ENCODE peak calls at places on chromosomes 13 and 19, in four cellular contexts. Z is heart right ventricle, R is BE2C, G is cardiac muscle cell. I is an unnamed sample. For H3K36me3, the result is how much of the 10 kb centered on the place peaks cover.

GRCh38 chr19:46218160-46218559 is 11.4 kb upstream of the IGFL1 start:
- DNase-seq in Z (no peak), R (no peak), G (peak), I (no peak)

GRCh38 chr13:97018029-97018819 is 23.9 kb upstream of the OXGR1 start:
- DNase-seq in Z (peak), R (peak), G (peak), I (no peak)

GRCh38 chr19:17292301-17293074 is 10.7 kb downstream of the ABHD8 start:
- DNase-seq in Z (peak), R (peak), G (peak), I (peak)

GRCh38 chr13:51524846-51525566 is 59.3 kb upstream of the WDFY2 start:
- DNase-seq in Z (no peak), R (no peak), G (no peak), I (no peak)

GRCh38 chr13:23988546-23989122 is 91.3 kb upstream of the C1QTNF9B start:
- DNase-seq in Z (no peak), R (no peak), G (no peak), I (no peak)

GRCh38 chr19:34734601-34735103 is 609 bp downstream of the ZNF181 start:
- DNase-seq in Z (no peak), R (no peak), G (no peak), I (no peak)

GRCh38 chr13:101019126-101019525 is 344.5 kb upstream of the TMTC4 start:
- DNase-seq in Z (no peak), R (no peak), G (no peak), I (peak)

GRCh38 chr19:52307275-52307674 is 10.3 kb downstream of the ZNF480 start:
- DNase-seq in Z (no peak), R (no peak), G (no peak), I (no peak)

GRCh38 chr19:57241181-57241580 is 749 bp downstream of the ZNF805 start:
- DNase-seq in Z (no peak), R (no peak), G (peak), I (no peak)

GRCh38 chr19:18667531-18668251 is 15.8 kb upstream of the CRTC1 start:
- DNase-seq in Z (no peak), R (no peak), G (no peak), I (no peak)

GRCh38 chr19:10142701-10143375 is 23.1 kb upstream of the EIF3G start:
- DNase-seq in Z (no peak), R (no peak), G (no peak), I (no peak)

GRCh38 chr19:19595171-19595701 is 23.3 kb downstream of the PBX4 start:
- DNase-seq in Z (no peak), R (no peak), G (no peak), I (no peak)

GRCh38 chr19:2579678-2580280 is 103.9 kb downstream of the GADD45B start:
- DNase-seq in Z (no peak), R (no peak), G (no peak), I (no peak)

GRCh38 chr19:17340871-17341357 is 3.6 kb downstream of the GTPBP3 start:
- DNase-seq in Z (no peak), R (no peak), G (no peak), I (no peak)

GRCh38 chr19:38400361-38400760 is 2.5 kb upstream of the FAM98C start:
- DNase-seq in Z (no peak), R (no peak), G (no peak), I (no peak)

GRCh38 chr13:111380431-111380830 is 60.0 kb downstream of the TEX29 start:
- DNase-seq in Z (no peak), R (no peak), G (no peak), I (no peak)

GRCh38 chr13:36357692-36358091 is 11.5 kb upstream of the SPART start:
- DNase-seq in Z (no peak), R (no peak), G (no peak), I (no peak)

GRCh38 chr19:44646049-44646416 is 2.3 kb downstream of the PVR start:
- DNase-seq in Z (no peak), R (no peak), G (no peak), I (no peak)

GRCh38 chr13:106480511-106480910 is 55.0 kb downstream of the EFNB2 start:
- DNase-seq in Z (no peak), R (no peak), G (no peak), I (no peak)

GRCh38 chr19:55467236-55468053 is 2.9 kb upstream of the C19orf85 start:
- DNase-seq in Z (peak), R (peak), G (peak), I (no peak)

GRCh38 chr13:39783051-39783450 is 127.6 kb downstream of the COG6 start:
- DNase-seq in Z (no peak), R (no peak), G (no peak), I (no peak)

GRCh38 chr13:37769078-37769477 is 100.5 kb downstream of the TRPC4 start:
- DNase-seq in Z (no peak), R (no peak), G (no peak), I (no peak)

GRCh38 chr19:18112989-18113478 is 15.5 kb downstream of the MAST3 start:
- DNase-seq in Z (peak), R (peak), G (peak), I (no peak)

GRCh38 chr13:29849071-29849541 is 1.3 kb downstream of the UBL3 start:
- DNase-seq in Z (peak), R (no peak), G (peak), I (no peak)

GRCh38 chr19:638901-639250 is 803 bp upstream of the FGF22 start:
- DNase-seq in Z (no peak), R (no peak), G (no peak), I (no peak)

GRCh38 chr13:30520571-30520970 is 54.8 kb upstream of the HMGB1 start:
- DNase-seq in Z (no peak), R (no peak), G (no peak), I (no peak)

GRCh38 chr13:106418556-106418955 is 116.9 kb downstream of the EFNB2 start:
- DNase-seq in Z (no peak), R (no peak), G (no peak), I (no peak)

DNA sequence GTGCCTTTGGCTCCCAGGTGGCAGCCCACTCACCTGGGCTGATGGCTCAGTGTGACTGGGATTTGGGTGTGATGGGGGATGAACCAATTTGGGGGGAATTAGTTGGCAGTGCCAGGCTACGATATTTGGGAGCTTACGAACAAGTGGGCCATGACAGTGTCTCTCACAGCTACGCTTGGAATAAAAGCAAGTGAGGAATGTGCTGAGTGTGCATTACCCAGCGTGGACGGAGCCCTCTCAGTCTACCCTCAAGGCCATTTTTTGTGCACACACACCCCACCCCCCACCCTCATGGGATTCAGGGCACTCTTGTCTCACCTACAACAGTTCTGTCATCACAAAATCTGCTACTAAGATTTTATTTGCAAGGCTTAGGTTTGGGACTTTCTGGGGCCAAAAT is 329.1 kb downstream of the NDFIP2 start:
- DNase-seq in Z (no peak), R (no peak), G (no peak), I (no peak)
- TF ChIP-seq CTCF in Z (no peak), R (no peak), G (no peak), I (no peak)

GRCh38 chr13:99967884-99968520 is 3.6 kb downstream of the ZIC5 start:
- DNase-seq in Z (no peak), R (no peak), G (no peak), I (no peak)
- H3K36me3 ChIP-seq in Z (under half), R (under half), G (under half), I (under half)

GRCh38 chr19:8596168-8596567 is 14.3 kb downstream of the ADAMTS10 start:
- DNase-seq in Z (no peak), R (no peak), G (no peak), I (no peak)

GRCh38 chr19:8595651-8596050 is 14.9 kb downstream of the ADAMTS10 start:
- DNase-seq in Z (no peak), R (no peak), G (no peak), I (no peak)

GRCh38 chr19:8593931-8594330 is 16.6 kb downstream of the ADAMTS10 start:
- DNase-seq in Z (no peak), R (no peak), G (no peak), I (no peak)

GRCh38 chr19:8589177-8589714 is 12.0 kb upstream of the MYO1F start:
- DNase-seq in Z (no peak), R (no peak), G (no peak), I (no peak)

DNA sequence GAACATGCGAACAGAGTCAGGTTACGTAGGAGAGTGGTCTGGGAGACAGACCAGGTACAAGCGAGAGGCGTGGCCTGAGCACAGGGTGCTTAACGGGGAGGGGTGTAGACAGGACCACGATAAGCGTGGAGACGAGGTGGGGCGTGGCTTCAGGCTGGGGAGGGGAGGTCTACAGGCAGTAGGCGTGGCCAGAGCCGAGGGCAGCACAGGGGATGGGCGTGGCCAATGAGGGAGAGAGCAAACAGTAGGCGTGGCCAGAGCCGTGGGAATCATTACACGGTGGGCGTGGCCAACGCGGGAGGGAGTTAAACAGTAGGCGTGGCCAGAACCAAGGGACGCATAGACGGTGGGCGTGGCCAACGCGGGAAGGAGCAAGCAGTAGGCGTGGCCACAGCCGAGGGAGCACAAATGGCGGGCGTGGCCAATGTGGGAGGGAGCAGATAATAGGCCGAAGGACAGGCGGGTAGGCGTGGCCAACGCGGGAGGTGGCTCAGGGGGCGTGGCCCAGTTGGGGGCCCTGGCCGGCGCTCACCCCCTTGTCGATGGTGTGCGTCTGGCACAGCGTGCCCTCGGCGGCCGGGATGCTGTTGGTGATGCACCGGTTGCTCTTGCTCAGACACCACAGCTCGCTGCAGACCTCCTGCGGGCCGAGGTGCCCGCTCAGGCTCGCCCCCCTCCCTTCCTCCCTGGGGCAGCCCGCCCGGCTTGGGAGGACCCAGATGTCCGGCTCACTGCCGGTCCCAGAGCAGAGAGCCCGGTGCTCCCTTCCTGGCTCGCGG is 15.2 kb upstream of the MYO1F start:
- DNase-seq in Z (peak), R (peak), G (peak), I (peak)
- H3K4me3 ChIP-seq in Z (peak), R (peak), G (peak), I (peak)

DNA sequence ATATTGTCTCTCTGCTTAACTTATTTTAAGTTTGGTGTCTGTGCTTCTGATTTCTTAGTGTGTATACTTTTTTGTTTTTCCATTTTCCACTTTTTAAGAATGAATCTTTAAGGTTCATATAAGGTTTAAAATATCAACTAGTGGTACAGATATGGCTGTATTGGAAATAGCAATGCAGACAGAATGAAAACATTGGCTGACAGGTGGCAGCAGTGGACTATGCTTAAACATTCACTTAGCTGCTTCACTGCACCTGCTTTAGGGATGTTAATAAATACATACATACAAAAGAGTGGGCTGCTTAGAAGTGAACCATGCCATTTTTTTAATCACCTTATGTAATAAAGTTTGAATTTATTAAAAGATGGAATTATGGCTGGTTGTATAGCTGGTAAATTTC is 27.3 kb downstream of the TM9SF2 start:
- DNase-seq in Z (no peak), R (peak), G (peak), I (no peak)
- TF ChIP-seq CTCF in Z (peak), R (peak), G (peak), I (peak)

GRCh38 chr13:112807653-112808376 is 118.0 kb downstream of the ATP11A start:
- DNase-seq in Z (no peak), R (no peak), G (no peak), I (no peak)

GRCh38 chr13:112809332-112810310 is 119.8 kb downstream of the ATP11A start:
- DNase-seq in Z (no peak), R (no peak), G (no peak), I (no peak)

GRCh38 chr13:112808377-112809140 is 118.7 kb downstream of the ATP11A start:
- DNase-seq in Z (no peak), R (no peak), G (no peak), I (no peak)

GRCh38 chr13:112812306-112813034 is 122.6 kb downstream of the ATP11A start:
- DNase-seq in Z (no peak), R (no peak), G (no peak), I (no peak)

GRCh38 chr13:112810608-112811007 is 120.8 kb downstream of the ATP11A start:
- DNase-seq in Z (no peak), R (no peak), G (no peak), I (no peak)
- H3K36me3 ChIP-seq in Z (half or more), R (under half), G (under half), I (under half)

DNA sequence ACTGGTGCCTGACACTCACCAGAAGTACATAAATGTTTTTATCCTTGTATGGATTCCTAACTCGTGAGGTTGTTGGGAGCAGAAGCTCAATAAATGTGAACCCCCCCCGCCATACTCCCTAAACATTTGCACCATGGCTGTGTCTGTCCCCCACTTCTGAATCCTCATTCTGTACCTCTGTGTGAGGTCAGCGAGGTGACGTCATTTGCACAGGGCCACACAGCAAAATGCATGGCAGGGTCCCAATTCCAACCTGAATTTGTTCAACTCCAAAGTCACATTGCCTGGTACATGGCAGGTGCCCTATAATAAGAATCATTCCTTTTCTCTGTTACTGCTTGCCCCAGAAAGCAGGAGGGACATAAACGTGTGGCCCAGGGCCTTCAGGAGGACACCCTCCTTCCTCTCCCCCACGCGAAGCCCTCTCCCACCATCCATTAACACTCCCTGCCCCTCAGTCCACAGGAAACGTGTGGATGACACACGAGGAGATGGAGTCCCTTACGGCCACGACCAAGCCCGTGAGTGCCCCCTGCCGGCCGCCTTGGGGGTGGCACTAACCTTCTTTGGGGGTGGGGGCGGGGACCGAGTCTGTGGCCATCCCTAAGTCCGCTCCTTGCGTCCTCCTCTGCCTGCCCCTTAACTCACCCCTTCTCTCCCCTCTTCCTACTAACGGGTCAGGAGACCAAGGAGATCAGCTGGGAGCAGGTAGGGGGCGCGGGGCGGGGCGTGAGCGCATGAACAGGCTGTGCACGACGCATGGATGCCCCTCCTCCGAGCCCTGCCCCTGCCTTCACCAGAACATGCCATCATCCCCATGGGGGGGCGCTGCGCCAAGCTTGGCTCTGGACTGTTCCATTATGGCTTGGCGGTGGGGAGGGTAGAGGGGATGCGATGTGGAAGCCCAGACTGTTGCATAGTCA is 9.4 kb downstream of the HRC start:
- DNase-seq in Z (peak), R (peak), G (peak), I (no peak)
- H3K4me3 ChIP-seq in Z (peak), R (peak), G (peak), I (no peak)